ENCODE peak calls at places on chromosomes 6 and 20, in four cellular contexts. W, U, J and I are unnamed samples.

GRCh38 chr6:29810371-29810770 is 17.3 kb upstream of the HLA-G start:
- DNase-seq in U (no peak), W (no peak), J (no peak), I (no peak)

GRCh38 chr6:35280903-35281302 is 16.7 kb upstream of the DEF6 start:
- DNase-seq in W (no peak), J (no peak), U (no peak), I (no peak)

GRCh38 chr20:57394087-57395082 is 3.2 kb downstream of the RBM38 start:
- DNase-seq in J (no peak), W (no peak), U (no peak), I (no peak)

GRCh38 chr6:29129326-29130012 is 21.6 kb downstream of the OR2J3 start:
- DNase-seq in U (no peak), J (no peak), W (no peak), I (no peak)

GRCh38 chr20:13525225-13525940 is 113.3 kb downstream of the TASP1 start:
- DNase-seq in U (peak), J (no peak), W (no peak), I (no peak)

GRCh38 chr20:33679758-33680485 is 5.7 kb upstream of the NECAB3 start:
- DNase-seq in J (no peak), U (no peak), W (peak), I (no peak)

GRCh38 chr6:7129360-7129759 is 21.6 kb downstream of the RREB1 start:
- DNase-seq in U (no peak), J (no peak), W (no peak), I (no peak)

GRCh38 chr6:153208706-153209105 is 77.6 kb upstream of the RGS17 start:
- DNase-seq in J (no peak), U (no peak), W (no peak), I (no peak)

GRCh38 chr20:51305316-51306052 is 237.0 kb downstream of the NFATC2 start:
- DNase-seq in U (no peak), W (no peak), J (no peak), I (no peak)

GRCh38 chr6:116764557-116764960 is 960 bp downstream of the FAM162B start:
- DNase-seq in W (no peak), U (no peak), J (peak), I (no peak)

GRCh38 chr6:132132911-132133639 is 181.9 kb upstream of the CCN2 start:
- DNase-seq in W (no peak), U (no peak), J (no peak), I (no peak)

GRCh38 chr6:141914646-141915045 is 218.1 kb upstream of the GJE1 start:
- DNase-seq in J (no peak), U (no peak), W (no peak), I (no peak)

GRCh38 chr6:54288476-54288875 is 19.8 kb upstream of the TINAG start:
- DNase-seq in J (no peak), W (no peak), U (no peak), I (no peak)

GRCh38 chr6:36725581-36725980 is 28.0 kb downstream of the RAB44 start:
- DNase-seq in U (no peak), W (no peak), J (no peak), I (no peak)

GRCh38 chr6:154732538-154732823 is 735 bp upstream of the SCAF8 start:
- DNase-seq in W (no peak), J (peak), U (no peak), I (no peak)

GRCh38 chr20:51541189-51542032 is 1.1 kb downstream of the NFATC2 start:
- DNase-seq in W (no peak), J (no peak), U (peak), I (peak)

GRCh38 chr20:17933711-17934110 is 34.9 kb downstream of the SNX5 start:
- DNase-seq in J (no peak), U (peak), W (no peak), I (no peak)
- TF ChIP-seq NFIC in J (no peak), U (no peak), W (no peak), I (no peak)

GRCh38 chr6:69758214-69758613 is 38.6 kb downstream of the LMBRD1 start:
- DNase-seq in J (no peak), W (no peak), U (no peak), I (peak)
- TF ChIP-seq NFIC in J (no peak), W (no peak), U (no peak), I (peak)

GRCh38 chr6:128808856-128809255 is 74.1 kb upstream of the LAMA2 start:
- DNase-seq in U (no peak), W (no peak), J (no peak), I (no peak)

GRCh38 chr6:128806274-128806673 is 76.7 kb upstream of the LAMA2 start:
- DNase-seq in W (no peak), U (no peak), J (no peak), I (no peak)

GRCh38 chr6:128801621-128802020 is 81.3 kb upstream of the LAMA2 start:
- DNase-seq in W (no peak), J (no peak), U (no peak), I (no peak)

GRCh38 chr6:128803911-128804310 is 79.0 kb upstream of the LAMA2 start:
- DNase-seq in U (no peak), W (no peak), J (no peak), I (no peak)

GRCh38 chr6:128807577-128807976 is 75.4 kb upstream of the LAMA2 start:
- DNase-seq in W (no peak), U (peak), J (no peak), I (no peak)
- TF ChIP-seq NFIC in W (no peak), U (no peak), J (no peak), I (no peak)

DNA sequence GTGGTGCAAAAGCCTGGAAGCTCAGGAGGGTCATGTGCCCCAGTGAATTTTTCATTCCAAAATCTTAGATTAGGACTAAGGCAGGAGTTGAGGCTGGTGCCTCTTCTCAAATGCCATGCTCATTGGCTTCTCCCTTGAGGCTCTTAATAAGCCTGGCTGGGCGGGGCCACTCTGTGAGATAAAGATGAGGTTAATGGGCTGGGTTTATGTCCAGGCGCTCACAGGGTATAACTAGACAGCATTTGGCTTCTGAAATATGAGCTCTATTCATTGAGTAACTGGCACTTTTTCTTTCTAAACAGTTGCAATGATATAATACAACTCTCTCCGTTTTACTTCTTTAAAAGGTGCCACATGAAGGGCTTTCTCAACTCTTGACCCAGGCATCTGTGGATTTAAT is 156.3 kb downstream of the SCML4 start:
- DNase-seq in U (no peak), J (no peak), W (no peak), I (peak)
- TF ChIP-seq NFIC in U (no peak), J (no peak), W (no peak), I (no peak)

DNA sequence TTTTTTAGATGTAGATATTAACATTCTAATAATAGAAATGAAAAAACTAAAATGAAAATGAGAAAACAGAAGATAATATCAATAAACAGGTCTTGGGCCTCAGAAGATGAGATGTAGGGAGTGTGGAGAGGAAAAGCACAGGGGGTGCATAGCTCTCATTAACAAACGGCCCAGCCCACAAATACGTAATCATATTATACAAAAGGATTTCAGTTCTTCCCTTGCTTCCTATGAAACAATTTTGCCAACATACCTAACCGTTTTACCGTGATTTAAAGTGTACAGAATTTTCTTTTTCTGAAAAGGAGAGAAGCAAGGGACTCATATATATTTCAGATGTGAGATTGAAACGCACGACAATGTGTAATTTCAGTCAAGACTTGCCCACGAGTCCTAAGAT is 136.0 kb downstream of the HFE start:
- DNase-seq in U (no peak), W (no peak), J (no peak), I (no peak)
- TF ChIP-seq NFIC in U (no peak), W (no peak), J (no peak), I (no peak)

GRCh38 chr6:138187156-138187555 is 25.4 kb downstream of the ARFGEF3 start:
- DNase-seq in W (no peak), U (no peak), J (no peak), I (no peak)
- TF ChIP-seq NFIC in W (no peak), U (no peak), J (no peak), I (no peak)